ENCODE peak calls at places on chromosomes 11 and 22, in five cellular contexts. I is CD4-positive, alpha-beta memory T cell; X is lower lobe of right lung; L is pancreas; Y is right atrium auricular region. F is an unnamed sample. For H3K4me1, the result is how much of the 10 kb centered on the place peaks cover.

GRCh38 chr11:79413258-79413657 is 27.6 kb downstream of the TENM4 start:
- DNase-seq in I (no peak), X (no peak), L (peak), Y (peak), F (no peak)

GRCh38 chr22:37643225-37643847 is 3.9 kb downstream of the SH3BP1 start:
- DNase-seq in I (peak), X (peak), L (peak), Y (peak), F (peak)

GRCh38 chr11:83035070-83035854 is 36.4 kb downstream of the RAB30 start:
- DNase-seq in I (no peak), X (no peak), L (no peak), Y (no peak), F (peak)

GRCh38 chr11:92246637-92247036 is 22.0 kb downstream of the FAT3 start:
- DNase-seq in I (no peak), X (no peak), L (no peak), Y (no peak), F (no peak)

GRCh38 chr22:50613291-50613981 is 12.8 kb downstream of the MAPK8IP2 start:
- DNase-seq in I (no peak), X (peak), L (peak), Y (no peak), F (no peak)

GRCh38 chr11:111063711-111064110 is 181.8 kb upstream of the POU2AF2 start:
- DNase-seq in I (no peak), X (no peak), L (no peak), Y (no peak), F (no peak)

GRCh38 chr22:27983361-27983791 is 64.3 kb upstream of the PITPNB start:
- DNase-seq in I (no peak), X (no peak), L (no peak), Y (peak), F (no peak)

GRCh38 chr11:60344146-60344545 is 17.1 kb downstream of the MS4A6E start:
- DNase-seq in I (no peak), X (no peak), L (no peak), Y (no peak), F (no peak)

GRCh38 chr22:37185646-37186227 is 2.3 kb downstream of the C1QTNF6 start:
- DNase-seq in I (no peak), X (peak), L (no peak), Y (no peak), F (no peak)

DNA sequence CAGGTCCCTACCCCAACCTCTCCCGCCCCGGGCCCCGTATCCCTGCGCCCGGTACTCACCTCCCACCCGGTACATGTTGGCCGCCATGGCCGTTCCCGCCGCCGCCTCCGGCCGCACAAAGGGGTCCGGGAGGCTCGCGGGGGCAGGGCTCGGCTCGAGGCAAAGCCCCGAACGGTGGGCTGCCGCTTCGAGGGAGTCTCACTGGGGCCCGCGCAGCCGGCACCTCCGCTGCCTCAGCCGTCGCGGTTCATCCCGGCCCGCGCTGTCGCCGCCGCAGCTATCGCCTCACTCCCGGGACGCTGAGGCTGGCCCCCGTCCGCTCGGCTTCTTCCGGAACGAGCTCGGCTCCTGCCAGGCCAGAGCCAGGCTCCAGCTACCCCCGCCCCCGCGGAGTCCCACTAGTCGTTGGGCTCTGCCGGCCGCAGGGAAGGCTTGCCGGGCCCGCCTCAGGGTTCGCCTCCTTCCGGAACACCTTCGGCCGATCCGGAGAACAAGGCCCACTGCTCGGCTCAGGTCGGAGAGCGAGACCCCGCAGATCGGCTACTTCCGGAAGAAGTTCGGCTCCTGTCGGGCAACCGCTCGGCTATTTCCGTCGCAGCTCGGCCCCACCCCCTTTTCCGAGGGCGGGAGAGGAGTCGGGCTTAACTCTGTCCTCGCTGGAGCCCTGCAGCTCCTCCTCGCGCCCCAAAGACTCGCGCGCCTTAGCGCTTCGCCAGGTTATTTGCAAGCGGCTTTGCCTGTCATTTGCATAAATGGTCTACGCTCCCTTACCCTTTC is at the start of gene MTA2:
- DNase-seq in I (peak), X (peak), L (peak), Y (peak), F (peak)
- H3K4me1 ChIP-seq in I (under half), X (under half), L (under half), Y (under half), F (under half)

DNA sequence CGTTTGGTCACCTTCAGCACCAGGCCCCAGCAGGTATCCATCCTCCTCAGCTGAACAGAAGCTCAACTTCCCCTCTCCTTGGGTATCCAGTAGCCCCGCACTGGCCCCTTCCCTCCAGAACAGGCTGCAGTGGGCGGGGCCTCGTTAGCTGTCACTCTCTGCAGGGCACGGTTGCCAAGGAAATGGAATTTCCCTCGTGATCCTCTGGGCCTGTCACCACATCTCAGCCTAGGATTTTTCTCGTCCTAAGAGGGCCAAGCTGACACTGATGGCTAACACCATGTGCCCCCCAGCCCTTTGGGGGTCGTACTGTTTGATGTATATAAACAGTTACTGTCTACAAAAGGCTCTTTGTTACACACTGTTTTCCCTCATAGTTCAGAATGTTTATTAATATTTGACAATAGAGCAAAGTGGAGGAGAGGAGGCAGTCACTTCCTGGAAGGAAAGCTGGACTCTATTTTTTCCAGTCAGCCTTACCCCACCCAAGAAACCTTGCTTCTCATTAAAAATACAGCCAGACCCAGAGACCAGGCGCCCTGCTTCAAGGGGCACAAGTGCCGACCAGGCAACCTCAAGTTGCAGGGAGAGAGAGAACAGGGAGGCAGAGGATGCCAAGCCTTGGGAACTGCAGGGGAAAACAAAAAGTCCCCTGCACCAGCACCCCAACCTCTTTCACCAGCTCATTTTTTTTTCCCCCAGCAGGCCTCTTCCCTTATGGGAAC is 44.5 kb downstream of the FEZ1 start:
- DNase-seq in I (no peak), X (no peak), L (peak), Y (peak), F (no peak)
- H3K27ac ChIP-seq in I (no peak), X (peak), L (peak), Y (peak), F (no peak)

GRCh38 chr11:64240467-64241174 is at the start of gene FKBP2:
- DNase-seq in I (peak), X (peak), L (peak), Y (peak), F (peak)

GRCh38 chr11:64242920-64243854 is 2.3 kb downstream of the FKBP2 start:
- DNase-seq in I (no peak), X (no peak), L (no peak), Y (no peak), F (no peak)

GRCh38 chr11:64241430-64242153 is 697 bp downstream of the FKBP2 start:
- DNase-seq in I (peak), X (peak), L (peak), Y (peak), F (peak)

GRCh38 chr11:64239662-64240466 is 1.0 kb upstream of the FKBP2 start:
- DNase-seq in I (no peak), X (no peak), L (no peak), Y (no peak), F (peak)

DNA sequence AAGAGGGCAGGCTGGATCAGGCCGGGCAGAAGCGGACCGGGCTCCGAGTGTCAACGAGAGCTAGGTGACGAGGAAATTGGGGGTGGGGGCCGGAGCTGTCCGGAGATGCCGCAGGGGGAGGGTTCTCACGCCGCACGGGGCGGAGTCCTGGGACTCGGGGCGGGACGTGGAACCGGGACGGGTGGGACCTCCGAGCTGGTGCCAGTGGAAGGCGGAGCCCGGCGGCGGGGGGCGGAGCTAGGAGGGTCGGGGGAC is 207 bp downstream of the FKBP2 start:
- DNase-seq in I (no peak), X (no peak), L (no peak), Y (no peak), F (no peak)
- H3K4me1 ChIP-seq in I (under half), X (half or more), L (under half), Y (under half), F (under half)

DNA sequence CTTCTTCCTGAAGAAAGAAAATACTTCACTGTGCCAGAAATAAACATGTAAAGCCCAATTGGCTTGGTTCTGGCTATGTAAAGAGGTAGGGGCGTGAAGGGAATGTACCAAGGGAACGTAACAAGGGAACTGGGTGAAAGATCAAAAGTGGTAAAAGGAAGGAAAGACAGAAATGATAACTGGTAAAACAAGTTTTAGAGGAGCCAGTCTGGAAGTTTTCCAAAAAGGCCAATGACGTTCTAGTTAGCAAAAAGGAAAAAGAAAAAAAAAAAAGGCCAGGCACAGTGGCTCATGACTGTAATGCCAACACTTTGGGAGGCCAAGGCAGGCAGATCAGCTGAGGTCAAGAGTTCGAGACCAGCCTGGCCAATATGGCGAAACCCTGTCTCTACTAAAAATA is 21.2 kb upstream of the CRTAM start:
- DNase-seq in I (no peak), X (no peak), L (peak), Y (no peak), F (no peak)
- H3K27ac ChIP-seq in I (no peak), X (peak), L (peak), Y (no peak), F (no peak)

GRCh38 chr22:44682556-44683168 is 19.3 kb upstream of the PRR5 start:
- DNase-seq in I (no peak), X (no peak), L (no peak), Y (no peak), F (no peak)

GRCh38 chr22:44683881-44684280 is 18.1 kb upstream of the PRR5 start:
- DNase-seq in I (no peak), X (no peak), L (no peak), Y (no peak), F (no peak)

GRCh38 chr22:44685384-44686056 is 16.5 kb upstream of the PRR5 start:
- DNase-seq in I (peak), X (peak), L (peak), Y (no peak), F (peak)

GRCh38 chr22:44683237-44683636 is 18.8 kb upstream of the PRR5 start:
- DNase-seq in I (no peak), X (no peak), L (no peak), Y (no peak), F (no peak)

DNA sequence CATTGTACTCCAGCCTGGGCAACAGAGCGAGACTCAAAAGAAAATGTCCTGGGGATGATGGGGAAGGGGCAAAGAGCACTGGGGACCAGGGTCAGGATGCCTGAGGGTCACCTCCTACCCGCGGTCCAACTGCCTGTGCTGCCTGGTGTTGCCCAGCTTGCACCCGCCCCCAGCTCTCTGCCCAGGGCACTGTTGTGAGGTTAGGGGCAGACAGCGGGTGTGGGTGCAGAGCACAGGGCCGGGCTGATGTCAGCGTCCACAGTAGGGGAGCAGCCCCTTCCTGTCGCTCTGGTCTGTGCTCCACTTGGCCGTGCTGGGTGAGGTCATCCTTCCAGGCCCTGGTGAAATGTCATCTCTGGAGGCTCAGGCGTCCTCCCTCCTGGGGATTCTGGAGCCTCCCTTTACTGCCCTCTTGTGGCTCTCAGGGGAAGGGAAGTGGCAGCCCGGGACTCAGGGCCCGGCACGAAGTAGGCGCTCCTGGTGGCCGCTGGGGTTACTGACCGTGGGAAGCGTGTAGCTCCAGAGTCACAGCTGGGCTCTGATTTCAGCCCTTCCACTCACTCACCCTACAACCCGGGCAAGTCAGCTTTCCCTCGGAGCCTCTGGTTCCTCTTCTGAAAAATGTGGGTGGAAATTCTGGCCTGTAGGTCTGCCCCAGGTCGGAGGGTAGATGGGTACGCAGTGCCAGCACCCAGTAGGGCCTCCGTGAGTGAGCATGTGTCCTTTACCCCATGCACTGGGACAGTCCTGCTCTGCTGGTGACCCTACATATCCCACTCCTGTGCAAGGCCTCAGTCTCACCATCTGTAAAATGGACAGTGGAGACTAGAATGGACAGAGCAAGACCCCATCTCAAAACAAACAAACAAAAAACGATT is 17.3 kb upstream of the PRR5 start:
- DNase-seq in I (peak), X (peak), L (peak), Y (peak), F (peak)
- H3K4me1 ChIP-seq in I (half or more), X (under half), L (under half), Y (under half), F (under half)

GRCh38 chr11:130476200-130476921 is 27.9 kb downstream of the ADAMTS15 start:
- DNase-seq in I (no peak), X (no peak), L (no peak), Y (peak), F (no peak)
- H3K27ac ChIP-seq in I (no peak), X (no peak), L (no peak), Y (peak), F (no peak)

DNA sequence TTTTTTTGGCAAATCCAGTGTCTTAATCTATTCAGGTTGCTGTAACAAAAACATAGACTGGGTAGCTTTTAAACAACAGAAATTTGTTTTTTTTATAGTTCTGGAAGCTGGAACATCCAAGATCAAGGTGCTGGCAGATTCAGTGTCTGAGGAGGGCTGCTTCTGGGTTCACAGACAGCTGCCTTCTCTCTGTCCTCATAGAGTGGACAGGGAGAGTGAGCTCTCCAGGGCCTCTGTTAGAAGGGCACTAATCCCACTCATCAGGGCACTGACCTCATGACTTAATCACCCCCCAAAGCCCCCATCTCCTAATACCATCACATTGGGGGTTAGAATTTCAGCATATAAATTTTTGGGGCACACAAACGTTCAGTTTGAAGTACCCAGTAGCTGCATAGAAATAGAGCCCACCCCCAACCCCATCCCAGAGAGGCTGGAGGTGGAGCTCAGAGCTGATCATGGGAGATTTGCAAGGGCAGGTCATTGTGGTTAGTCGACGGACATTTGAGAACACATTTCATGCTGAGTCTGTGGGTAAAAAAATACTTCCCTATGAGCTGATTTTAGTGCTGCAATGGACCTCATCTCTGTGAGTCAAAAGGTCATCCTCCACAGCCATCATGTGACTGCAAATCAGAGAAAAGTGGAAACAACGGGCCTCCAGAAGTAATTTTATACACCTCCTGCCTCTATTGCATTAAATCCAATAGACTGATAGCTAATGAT is 203.1 kb upstream of the CADM1 start:
- DNase-seq in I (no peak), X (no peak), L (no peak), Y (no peak), F (no peak)
- H3K4me1 ChIP-seq in I (under half), X (under half), L (under half), Y (under half), F (under half)

GRCh38 chr22:31272522-31273446 is 19.5 kb downstream of the PIK3IP1 start:
- DNase-seq in I (no peak), X (no peak), L (peak), Y (no peak), F (peak)
- H3K27ac ChIP-seq in I (no peak), X (no peak), L (no peak), Y (no peak), F (no peak)